ENCODE peak calls at places on chromosome 17, in eight cellular contexts. Z is iris pigment epithelial cell; U is NCI-H2081; S is activated T-cell treated with anti-CD3 and anti-CD28 coated beads, Interleukin-2, amount 50 U/mL, for 4 hours; P is prostate gland; N is anterior cingulate cortex; H is stimulated activated CD4-positive, alpha-beta T cell treated with anti-CD3 and anti-CD28 coated beads, Interleukin-1b, Interleukin-23, amount 100 ng/mL, for 1 hour; I is stimulated activated naive CD4-positive, alpha-beta T cell. B is an unnamed sample.

GRCh38 chr17:61466246-61466645 is 14.0 kb downstream of the TBX4 start:
- DNase-seq in I (no peak), S (no peak), U (no peak), P (no peak), Z (no peak), H (no peak), N (no peak), B (no peak)

GRCh38 chr17:77489898-77490265 is 349.1 kb downstream of the SEC14L1 start:
- DNase-seq in P (peak; percentile 58), H (no peak), S (no peak), N (peak; percentile 29), I (no peak), U (no peak), Z (no peak), B (peak; percentile 92)

GRCh38 chr17:33463887-33464286 is 170.8 kb upstream of the ASIC2 start:
- DNase-seq in I (no peak), P (no peak), S (no peak), U (no peak), Z (no peak), H (no peak), N (no peak), B (no peak)

GRCh38 chr17:2083613-2084128 is 28.8 kb downstream of the HIC1 start:
- DNase-seq in I (no peak), P (no peak), Z (peak; percentile 75), S (no peak), U (no peak), N (no peak), H (no peak), B (no peak)

GRCh38 chr17:68860941-68861340 is 94.3 kb downstream of the ABCA8 start:
- DNase-seq in Z (no peak), P (no peak), N (no peak), I (no peak), S (no peak), U (no peak), H (no peak), B (no peak)

GRCh38 chr17:8463089-8463488 is 27.4 kb downstream of the NDEL1 start:
- DNase-seq in S (no peak), Z (peak; percentile 62), N (no peak), I (no peak), H (no peak), P (no peak), U (no peak), B (no peak)

GRCh38 chr17:60971515-60972369 is 294.1 kb downstream of the BCAS3 start:
- DNase-seq in Z (peak; percentile 68), N (no peak), U (peak; percentile 59), H (no peak), P (peak; percentile 9), I (no peak), S (no peak), B (no peak)

GRCh38 chr17:59846391-59847165 is 46.2 kb downstream of the TUBD1 start:
- DNase-seq in I (no peak), N (no peak), U (peak; percentile 88), S (no peak), H (no peak), Z (peak; percentile 87), P (peak; percentile 56), B (no peak)

GRCh38 chr17:4934173-4934979 is 2.3 kb downstream of the GP1BA start:
- DNase-seq in S (no peak), P (no peak), U (no peak), N (no peak), Z (peak; percentile 45), I (no peak), H (no peak), B (no peak)

GRCh38 chr17:67013891-67014290 is 30.5 kb upstream of the CACNG1 start:
- DNase-seq in S (no peak), H (no peak), Z (no peak), I (no peak), P (no peak), U (no peak), N (no peak), B (no peak)

GRCh38 chr17:68440526-68440925 is 16.8 kb downstream of the WIPI1 start:
- DNase-seq in P (no peak), S (no peak), Z (peak; percentile 28), I (no peak), U (no peak), N (no peak), H (no peak), B (no peak)

GRCh38 chr17:2396192-2396567 is 4.7 kb downstream of the MNT start:
- DNase-seq in U (peak; percentile 7), I (no peak), S (no peak), P (no peak), H (no peak), N (no peak), Z (no peak), B (no peak)

GRCh38 chr17:2347805-2348685 is 10.7 kb downstream of the SGSM2 start:
- DNase-seq in U (peak; percentile 46), P (peak; percentile 86), H (no peak), Z (peak; percentile 84), I (no peak), S (no peak), N (no peak), B (no peak)

GRCh38 chr17:43368740-43369506 is 29.9 kb upstream of the ARL4D start:
- DNase-seq in I (peak; percentile 43), S (peak; percentile 59), U (peak; percentile 93), P (peak; percentile 76), H (no peak), Z (peak; percentile 83), N (peak; percentile 76), B (peak; percentile 97)

GRCh38 chr17:1905190-1905919 is 75.5 kb downstream of the RPA1 start:
- DNase-seq in I (no peak), S (no peak), N (no peak), H (no peak), P (no peak), U (peak; percentile 85), Z (no peak), B (peak; percentile 32)

GRCh38 chr17:34647511-34647910 is 68.1 kb downstream of the TMEM132E start:
- DNase-seq in S (no peak), P (no peak), U (no peak), N (no peak), Z (no peak), H (no peak), I (no peak), B (no peak)

GRCh38 chr17:11561281-11561680 is 37.0 kb upstream of the DNAH9 start:
- DNase-seq in P (no peak), I (no peak), Z (no peak), U (no peak), H (no peak), S (no peak), N (no peak), B (no peak)

GRCh38 chr17:28953444-28954118 is 2.3 kb upstream of the PHF12 start:
- DNase-seq in P (peak; percentile 32), Z (peak; percentile 54), I (no peak), U (peak; percentile 18), N (no peak), S (peak; percentile 28), H (no peak), B (no peak)

GRCh38 chr17:28426081-28426519 is 20.1 kb upstream of the SLC46A1 start:
- DNase-seq in P (no peak), N (no peak), Z (no peak), U (no peak), H (no peak), I (no peak), S (no peak), B (no peak)

GRCh38 chr17:79276824-79277223 is 202.2 kb downstream of the ENGASE start:
- DNase-seq in N (no peak), S (no peak), H (no peak), I (no peak), U (no peak), P (no peak), Z (no peak), B (no peak)

GRCh38 chr17:3917391-3917931 is 1.2 kb upstream of the P2RX1 start:
- DNase-seq in H (no peak), Z (peak; percentile 49), S (no peak), N (no peak), I (no peak), P (no peak), U (no peak), B (no peak)

GRCh38 chr17:73638556-73638955 is 5.7 kb downstream of the SDK2 start:
- DNase-seq in S (no peak), N (no peak), Z (no peak), U (no peak), P (no peak), I (no peak), H (no peak), B (no peak)

GRCh38 chr17:1736348-1737281 is 6.1 kb upstream of the SERPINF2 start:
- DNase-seq in H (no peak), N (no peak), S (no peak), I (no peak), Z (peak; percentile 89), P (no peak), U (no peak), B (no peak)

GRCh38 chr17:28370035-28370743 is at the start of gene VTN:
- DNase-seq in Z (peak; percentile 61), N (no peak), H (no peak), I (no peak), S (no peak), P (no peak), U (no peak), B (no peak)

GRCh38 chr17:17568772-17569195 is 22.7 kb downstream of the PEMT start:
- DNase-seq in Z (peak; percentile 41), P (peak; percentile 76), H (peak; percentile 36), U (peak; percentile 16), I (no peak), N (no peak), S (peak; percentile 49), B (peak; percentile 60)

GRCh38 chr17:70041575-70041974 is 33.5 kb upstream of the KCNJ16 start:
- DNase-seq in P (no peak), N (no peak), Z (no peak), U (no peak), S (no peak), H (no peak), I (no peak), B (no peak)

B was measured in posterior cingulate gyrus.